ENCODE peak calls at places on chromosomes 16 and 17, in four cellular contexts. V, H, Q and K are unnamed samples.

GRCh38 chr17:71472809-71473789 is 647.7 kb upstream of the SOX9 start:
- DNase-seq in H (peak), V (no peak), Q (peak), K (peak)

GRCh38 chr17:41140360-41141132 is at the start of gene KRTAP4-6:
- DNase-seq in V (no peak), H (peak), Q (peak), K (peak)

GRCh38 chr17:6361733-6362132 is 73.2 kb downstream of the AIPL1 start:
- DNase-seq in H (no peak), V (no peak), Q (no peak), K (peak)

GRCh38 chr16:4675864-4676786 is 17.2 kb upstream of the NUDT16L1 start:
- DNase-seq in Q (no peak), H (no peak), V (no peak), K (no peak)

GRCh38 chr16:22318690-22319358 is 21.6 kb downstream of the POLR3E start:
- DNase-seq in V (no peak), Q (peak), H (peak), K (peak)

GRCh38 chr17:79306688-79307323 is 232.2 kb downstream of the ENGASE start:
- DNase-seq in Q (no peak), H (no peak), V (no peak), K (no peak)

GRCh38 chr17:57876866-57877237 is 27.0 kb upstream of the MRPS23 start:
- DNase-seq in V (no peak), H (no peak), Q (no peak), K (no peak)

GRCh38 chr17:72681844-72682243 is 410.6 kb downstream of the SLC39A11 start:
- DNase-seq in Q (no peak), V (no peak), H (no peak), K (no peak)

GRCh38 chr16:31467151-31467550 is 4.8 kb upstream of the TGFB1I1 start:
- DNase-seq in V (no peak), H (no peak), Q (no peak), K (peak)

GRCh38 chr17:18158022-18158600 is 25.5 kb upstream of the ALKBH5 start:
- DNase-seq in V (peak), H (peak), Q (peak), K (peak)

GRCh38 chr17:18177137-18177536 is 6.5 kb upstream of the ALKBH5 start:
- DNase-seq in Q (no peak), V (no peak), H (no peak), K (no peak)

GRCh38 chr17:17156511-17156910 is 49.6 kb downstream of the PLD6 start:
- DNase-seq in V (no peak), H (peak), Q (no peak), K (peak)

GRCh38 chr16:75099738-75100615 is 16.6 kb downstream of the LDHD start:
- DNase-seq in V (no peak), H (no peak), Q (no peak), K (no peak)

GRCh38 chr16:26301516-26301915 is 609.8 kb downstream of the HS3ST4 start:
- DNase-seq in V (no peak), H (no peak), Q (no peak), K (no peak)

GRCh38 chr17:50205931-50206505 is 4.6 kb upstream of the COL1A1 start:
- DNase-seq in V (peak), H (no peak), Q (no peak), K (no peak)

GRCh38 chr16:51592013-51592501 is 441.0 kb upstream of the SALL1 start:
- DNase-seq in Q (no peak), V (no peak), H (no peak), K (no peak)

GRCh38 chr16:28280881-28281836 is 11.2 kb upstream of the SBK1 start:
- DNase-seq in Q (peak), H (no peak), V (no peak), K (no peak)

GRCh38 chr16:351804-352520 is 561 bp downstream of the AXIN1 start:
- DNase-seq in H (no peak), V (no peak), Q (no peak), K (no peak)

GRCh38 chr16:354971-355441 is 2.5 kb upstream of the AXIN1 start:
- DNase-seq in H (no peak), V (no peak), Q (no peak), K (no peak)

GRCh38 chr16:353404-354285 is 1.1 kb upstream of the AXIN1 start:
- DNase-seq in H (peak), V (no peak), Q (no peak), K (no peak)

GRCh38 chr16:354286-354881 is 1.9 kb upstream of the AXIN1 start:
- DNase-seq in Q (no peak), V (no peak), H (peak), K (no peak)

DNA sequence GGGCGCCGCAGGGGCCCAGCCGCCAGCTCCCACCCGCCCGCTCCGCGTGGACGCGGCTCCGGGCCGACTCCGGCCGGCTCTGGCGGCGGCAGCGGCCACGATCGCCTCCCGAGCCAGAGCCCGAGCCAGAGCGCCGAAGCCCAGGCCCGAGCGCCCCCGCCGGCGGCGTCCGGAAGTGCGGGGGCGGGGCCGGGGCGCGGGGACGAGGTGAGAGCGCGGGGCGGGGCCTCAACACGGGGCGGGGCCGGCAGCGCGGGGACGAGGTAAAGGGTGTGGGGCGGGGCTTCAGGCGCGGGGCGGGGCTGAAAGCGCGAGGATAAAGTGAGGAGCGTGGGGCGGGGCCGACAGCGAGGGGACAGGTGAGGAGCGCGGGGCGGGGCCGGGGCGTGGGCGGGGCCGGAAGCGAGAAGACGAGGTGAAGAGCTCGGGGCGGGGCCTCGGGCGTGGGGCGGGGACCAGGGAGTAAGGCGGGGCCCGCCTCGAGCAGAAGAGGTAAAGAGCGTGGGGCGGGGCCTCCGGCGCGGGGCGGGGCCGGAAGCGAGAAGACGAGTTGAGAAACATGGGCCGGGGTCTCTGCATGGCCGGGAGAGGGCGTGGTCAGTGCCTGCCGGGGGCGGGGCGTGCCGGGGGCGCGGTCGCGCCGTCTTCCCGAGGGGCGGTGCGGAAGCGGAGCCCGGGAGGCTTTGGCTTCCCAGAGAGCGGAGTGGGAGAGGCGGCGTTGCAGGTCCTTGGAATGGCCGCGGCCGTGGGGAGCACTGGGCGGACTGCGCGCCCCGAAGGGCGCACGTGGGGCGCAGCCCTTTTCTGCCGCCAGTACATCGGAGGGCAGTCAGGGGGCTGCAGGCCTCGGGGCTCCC is at the start of gene AXIN1:
- DNase-seq in V (peak), Q (peak), H (peak), K (peak)
- TF ChIP-seq CTCF in V (peak), Q (peak), H (peak), K (peak)

GRCh38 chr16:72785886-72786285 is 262.0 kb downstream of the ZFHX3 start:
- DNase-seq in Q (no peak), H (no peak), V (no peak), K (peak)
- H3K4me3 ChIP-seq in Q (no peak), H (no peak), V (no peak), K (no peak)

GRCh38 chr17:14301279-14301760 is 439 bp downstream of the HS3ST3B1 start:
- DNase-seq in V (no peak), H (no peak), Q (no peak), K (peak)
- TF ChIP-seq CTCF in V (no peak), H (peak), Q (peak), K (no peak)

GRCh38 chr17:1078062-1078711 is 81.3 kb downstream of the TIMM22 start:
- DNase-seq in Q (no peak), V (no peak), H (no peak), K (no peak)
- H3K4me3 ChIP-seq in Q (no peak), V (no peak), H (no peak), K (no peak)

GRCh38 chr16:77302249-77302648 is 103.0 kb downstream of the SYCE1L start:
- DNase-seq in Q (no peak), V (no peak), H (no peak), K (no peak)

GRCh38 chr16:77304883-77305282 is 105.7 kb downstream of the SYCE1L start:
- DNase-seq in V (no peak), Q (no peak), H (no peak), K (no peak)

GRCh38 chr16:77302685-77303084 is 103.5 kb downstream of the SYCE1L start:
- DNase-seq in V (no peak), H (no peak), Q (no peak), K (no peak)

GRCh38 chr16:77306050-77306616 is 106.9 kb downstream of the SYCE1L start:
- DNase-seq in Q (no peak), H (no peak), V (no peak), K (no peak)

GRCh38 chr16:77304134-77304533 is 104.9 kb downstream of the SYCE1L start:
- DNase-seq in V (no peak), H (no peak), Q (no peak), K (no peak)
- TF ChIP-seq CTCF in V (no peak), H (no peak), Q (no peak), K (no peak)

GRCh38 chr16:67151431-67152097 is 766 bp upstream of the B3GNT9 start:
- DNase-seq in Q (peak), H (no peak), V (no peak), K (no peak)
- H3K4me3 ChIP-seq in Q (peak), H (no peak), V (no peak), K (peak)

DNA sequence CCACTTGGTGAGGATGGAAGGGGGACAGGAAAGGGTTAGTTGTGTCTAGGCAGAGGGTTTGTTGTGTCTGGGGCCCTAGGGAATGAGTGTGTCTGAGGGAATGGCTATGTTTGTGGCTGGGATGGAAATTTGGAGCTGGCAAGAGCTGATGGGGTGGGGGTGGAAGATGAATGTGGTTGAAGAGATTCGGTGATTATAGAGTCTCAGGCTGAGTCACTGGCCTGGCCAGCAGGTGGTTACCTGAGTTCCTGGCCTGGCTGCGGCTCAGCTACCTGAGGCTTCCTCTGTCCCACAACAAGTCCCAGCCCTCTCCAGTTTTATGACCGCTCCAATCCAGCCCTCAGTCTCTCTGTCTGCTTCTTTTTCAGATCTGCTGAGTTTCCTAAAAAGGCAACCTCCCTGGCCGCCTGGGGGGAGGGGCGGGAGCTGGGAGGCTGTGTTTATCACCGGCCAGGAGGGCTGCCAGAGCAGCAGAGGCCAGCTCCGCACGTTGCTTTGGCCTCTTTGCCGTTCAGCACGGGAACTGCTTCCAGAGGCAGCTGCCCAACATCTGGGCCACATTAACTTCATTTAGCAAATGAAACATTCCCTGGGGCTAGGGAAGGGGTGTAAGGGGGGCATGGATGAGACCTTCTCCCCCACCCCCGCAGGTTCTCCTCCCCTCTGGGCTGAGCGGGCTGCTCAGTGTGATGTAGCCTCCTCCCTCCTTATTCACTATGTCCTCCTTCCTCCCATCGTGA is 21.8 kb downstream of the ITGB3 start:
- DNase-seq in H (peak), V (peak), Q (no peak), K (peak)
- TF ChIP-seq CTCF in H (peak), V (no peak), Q (no peak), K (no peak)

GRCh38 chr17:47207143-47208067 is 1.7 kb upstream of the MYL4 start:
- DNase-seq in V (no peak), Q (no peak), H (no peak), K (no peak)

GRCh38 chr17:47209499-47209898 is 351 bp downstream of the MYL4 start:
- DNase-seq in H (no peak), V (no peak), Q (no peak), K (no peak)

GRCh38 chr17:47212458-47212857 is 3.3 kb downstream of the MYL4 start:
- DNase-seq in V (no peak), Q (no peak), H (no peak), K (no peak)

GRCh38 chr17:47208744-47209488 is at the start of gene MYL4:
- DNase-seq in V (no peak), Q (no peak), H (no peak), K (no peak)

DNA sequence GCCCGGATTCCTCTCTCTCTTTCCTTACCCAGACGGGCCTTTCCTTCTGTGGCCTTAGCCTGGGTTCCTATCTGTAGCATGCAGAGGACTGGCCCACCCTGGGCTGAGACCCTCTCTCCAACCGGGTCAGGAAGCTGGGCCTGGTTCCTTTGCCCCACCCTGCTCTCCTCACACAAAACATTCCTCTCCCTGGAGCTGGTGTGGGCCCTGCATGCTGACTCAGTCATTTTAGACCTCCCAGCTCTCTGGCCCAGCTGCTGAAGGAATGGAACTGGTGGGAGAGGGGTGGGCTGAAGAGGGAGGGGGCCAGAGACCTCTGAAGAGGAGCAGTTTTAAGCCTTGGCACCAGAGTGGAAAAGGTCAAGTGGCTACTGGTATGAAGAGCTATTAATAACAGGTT is 957 bp downstream of the MYL4 start:
- DNase-seq in H (no peak), Q (no peak), V (no peak), K (no peak)
- H3K4me3 ChIP-seq in H (no peak), Q (no peak), V (no peak), K (no peak)

DNA sequence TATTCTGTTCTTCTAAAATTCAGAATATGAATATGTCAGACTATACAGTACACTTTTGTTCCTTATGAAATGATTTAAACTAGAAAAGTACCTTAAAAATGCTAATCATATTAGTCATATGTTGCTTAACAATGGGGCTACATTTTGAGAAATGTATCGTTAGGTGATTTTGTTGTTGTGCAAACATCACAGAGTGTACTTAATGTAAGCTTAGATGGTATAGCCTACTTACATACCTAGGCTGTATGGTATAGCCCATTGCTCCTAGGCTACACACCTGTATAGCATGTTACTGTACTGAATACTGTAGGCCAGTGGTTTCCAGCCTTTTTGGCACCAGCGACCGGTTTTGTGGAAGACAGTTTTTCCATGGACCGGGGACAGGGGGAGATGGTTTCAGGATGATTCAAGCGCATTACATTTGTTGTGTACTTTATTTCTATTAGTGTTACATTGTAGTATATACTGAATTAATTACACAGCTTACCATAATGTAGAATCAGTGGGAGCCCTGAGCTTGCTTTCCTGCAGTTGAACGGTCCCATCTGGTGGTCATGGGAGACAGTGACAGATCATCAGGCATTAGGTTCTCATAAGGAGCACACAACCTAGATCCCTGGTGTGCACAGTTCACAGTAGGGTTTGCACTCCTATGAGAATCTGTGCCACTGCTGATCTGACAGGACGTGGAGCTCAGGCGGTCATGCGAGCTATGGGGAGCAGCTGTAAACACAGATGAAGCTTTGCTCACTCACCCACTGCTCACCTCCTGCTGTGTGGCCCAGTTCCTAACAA is 35.0 kb upstream of the MRC2 start:
- DNase-seq in H (peak), V (no peak), Q (peak), K (peak)
- TF ChIP-seq CTCF in H (no peak), V (no peak), Q (no peak), K (peak)

DNA sequence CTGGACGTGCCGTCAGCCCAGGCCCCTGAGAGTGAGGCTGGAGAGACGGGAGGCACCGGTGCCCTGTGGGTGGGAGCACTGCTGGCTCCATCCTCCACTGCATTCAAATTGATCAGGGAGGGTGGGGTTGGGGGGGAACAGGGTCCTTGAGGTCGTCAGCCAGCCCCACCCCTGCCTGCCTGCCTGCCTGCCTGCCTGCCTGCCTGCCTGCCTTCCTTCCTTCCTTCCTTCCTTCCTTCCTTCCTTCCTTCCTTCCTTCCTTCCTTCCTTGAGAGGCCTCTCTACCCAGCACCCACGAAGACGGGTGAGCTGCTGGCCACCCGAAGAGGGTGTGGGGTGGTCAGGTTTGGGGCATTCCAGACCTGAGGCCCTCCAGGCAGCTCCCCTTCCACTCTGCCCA is 16.0 kb downstream of the BAHCC1 start:
- DNase-seq in H (no peak), V (no peak), Q (no peak), K (no peak)
- H3K4me3 ChIP-seq in H (no peak), V (no peak), Q (no peak), K (no peak)